ENCODE peak calls at places on chromosome 9, in ten cellular contexts. A, E, T, W, K, U, Z, D, G and R are unnamed samples.
A peak's percentile ranks its signal among the peaks of the same experiment; 100 is the strongest.

GRCh38 chr9:118567861-118568260 is 801.4 kb downstream of the BRINP1 start:
- DNase-seq in Z (no peak), G (no peak), E (no peak), W (no peak), A (no peak), T (no peak), D (no peak), K (no peak), U (no peak), R (no peak)

GRCh38 chr9:97889941-97890557 is 32.3 kb downstream of the TRMO start:
- DNase-seq in E (peak; percentile 57), T (peak; percentile 58), Z (peak; percentile 77), W (no peak), D (peak; percentile 63), U (no peak), G (peak; percentile 25), A (peak; percentile 21), K (no peak), R (no peak)

GRCh38 chr9:14243514-14244042 is 70.4 kb downstream of the NFIB start:
- DNase-seq in G (no peak), K (no peak), U (no peak), E (peak; percentile 38), W (no peak), Z (no peak), D (peak; percentile 22), T (no peak), A (no peak), R (no peak)

GRCh38 chr9:34602906-34603305 is 9.0 kb downstream of the RPP25L start:
- DNase-seq in D (no peak), Z (no peak), W (no peak), K (no peak), T (no peak), E (no peak), A (no peak), G (no peak), U (no peak), R (no peak)

GRCh38 chr9:138114501-138115245 is 237.1 kb downstream of the CACNA1B start:
- DNase-seq in K (no peak), G (no peak), U (no peak), W (no peak), Z (no peak), A (no peak), T (no peak), E (no peak), D (no peak), R (no peak)

GRCh38 chr9:72856985-72857631 is 95.7 kb downstream of the ALDH1A1 start:
- DNase-seq in U (peak; percentile 57), D (peak; percentile 60), G (peak; percentile 74), K (no peak), E (peak; percentile 50), A (peak; percentile 92), T (peak; percentile 51), W (no peak), Z (peak; percentile 49), R (no peak)

GRCh38 chr9:33165263-33166151 is 1.6 kb downstream of the B4GALT1 start:
- DNase-seq in W (no peak), U (peak; percentile 89), A (peak; percentile 82), E (peak; percentile 60), T (peak; percentile 79), D (no peak), G (peak; percentile 96), K (no peak), Z (no peak), R (peak; percentile 84)

GRCh38 chr9:101235105-101235866 is 149.5 kb downstream of the BAAT start:
- DNase-seq in K (no peak), U (no peak), A (peak; percentile 35), T (no peak), D (peak; percentile 64), W (no peak), Z (peak; percentile 47), G (peak; percentile 45), E (no peak), R (no peak)

GRCh38 chr9:121636411-121636865 is 15.0 kb upstream of the DAB2IP start:
- DNase-seq in K (peak; percentile 72), D (no peak), G (no peak), W (peak; percentile 28), Z (no peak), E (no peak), T (no peak), U (peak; percentile 40), A (no peak), R (no peak)

GRCh38 chr9:92660266-92660665 is 9.7 kb downstream of the IPPK start:
- DNase-seq in T (no peak), D (no peak), U (no peak), A (no peak), Z (no peak), W (no peak), K (no peak), G (no peak), E (no peak), R (no peak)

GRCh38 chr9:38172601-38173000 is 103.6 kb upstream of the SHB start:
- DNase-seq in E (no peak), D (no peak), G (no peak), Z (peak; percentile 45), T (no peak), W (no peak), K (no peak), U (no peak), A (no peak), R (no peak)

GRCh38 chr9:105116047-105116868 is 128.2 kb upstream of the SLC44A1 start:
- DNase-seq in T (no peak), G (peak; percentile 38), U (no peak), K (peak; percentile 55), E (no peak), A (no peak), W (no peak), Z (peak; percentile 23), D (peak; percentile 57), R (no peak)

GRCh38 chr9:109974143-109974917 is 194.3 kb downstream of the PALM2AKAP2 start:
- DNase-seq in U (no peak), Z (no peak), K (no peak), D (no peak), W (peak; percentile 21), A (no peak), E (no peak), T (no peak), G (no peak), R (no peak)

GRCh38 chr9:120066315-120066714 is 513.7 kb downstream of the CDK5RAP2 start:
- DNase-seq in E (no peak), G (no peak), D (no peak), Z (no peak), A (no peak), T (no peak), U (no peak), K (no peak), W (no peak), R (no peak)

GRCh38 chr9:89009049-89009840 is 18.0 kb downstream of the S1PR3 start:
- DNase-seq in G (no peak), K (no peak), U (no peak), E (no peak), A (no peak), Z (no peak), D (no peak), W (no peak), T (no peak), R (peak; percentile 57)

GRCh38 chr9:34927061-34927460 is 31.0 kb upstream of the PHF24 start:
- DNase-seq in T (no peak), E (peak; percentile 7), D (peak; percentile 26), W (peak; percentile 10), K (no peak), A (no peak), Z (no peak), U (no peak), G (no peak), R (no peak)

GRCh38 chr9:3848445-3849114 is 322.8 kb upstream of the RFX3 start:
- DNase-seq in A (peak; percentile 33), D (peak; percentile 20), G (no peak), T (no peak), Z (peak; percentile 69), E (peak; percentile 59), W (no peak), K (no peak), U (peak; percentile 23), R (no peak)

GRCh38 chr9:125356032-125356431 is 94.4 kb downstream of the GAPVD1 start:
- DNase-seq in A (no peak), K (no peak), G (no peak), E (no peak), T (no peak), D (no peak), Z (no peak), U (no peak), W (no peak), R (no peak)

GRCh38 chr9:129875687-129876395 is 40.6 kb downstream of the USP20 start:
- DNase-seq in A (no peak), T (no peak), U (peak; percentile 32), Z (no peak), K (peak; percentile 43), G (no peak), E (no peak), W (no peak), D (peak; percentile 33), R (no peak)

GRCh38 chr9:121991305-121991661 is 101.8 kb downstream of the TTLL11 start:
- DNase-seq in A (no peak), W (no peak), K (no peak), G (no peak), Z (no peak), U (no peak), E (no peak), D (no peak), T (no peak), R (no peak)

GRCh38 chr9:6660512-6660911 is 15.0 kb upstream of the GLDC start:
- DNase-seq in T (no peak), A (no peak), D (no peak), U (no peak), W (no peak), Z (no peak), E (no peak), K (no peak), G (no peak), R (no peak)

GRCh38 chr9:131723632-131724031 is 16.2 kb downstream of the RAPGEF1 start:
- DNase-seq in G (no peak), W (no peak), U (no peak), A (no peak), E (no peak), D (no peak), Z (no peak), K (no peak), T (no peak), R (no peak)

GRCh38 chr9:136157477-136158265 is 39.0 kb upstream of the TMEM250 start:
- DNase-seq in G (no peak), W (no peak), E (no peak), U (no peak), D (no peak), A (no peak), T (no peak), K (no peak), Z (no peak), R (no peak)

GRCh38 chr9:76086521-76086920 is 196.0 kb downstream of the PCSK5 start:
- DNase-seq in A (no peak), E (no peak), G (no peak), Z (no peak), K (no peak), W (no peak), D (no peak), T (no peak), U (no peak), R (no peak)

GRCh38 chr9:95580812-95581761 is 64.3 kb upstream of the PTCH1 start:
- DNase-seq in A (no peak), Z (no peak), U (no peak), W (no peak), T (no peak), G (peak; percentile 52), D (no peak), E (peak; percentile 39), K (no peak), R (no peak)

GRCh38 chr9:128054090-128054489 is 13.0 kb downstream of the NAIF1 start:
- DNase-seq in Z (no peak), D (no peak), T (no peak), E (no peak), G (no peak), K (no peak), W (no peak), U (no peak), A (no peak), R (no peak)

GRCh38 chr9:18479405-18479804 is 5.5 kb downstream of the ADAMTSL1 start:
- DNase-seq in T (no peak), W (no peak), Z (no peak), A (no peak), D (no peak), U (no peak), K (no peak), E (no peak), G (no peak), R (no peak)

GRCh38 chr9:125985998-125986655 is 239.0 kb downstream of the PBX3 start:
- DNase-seq in A (no peak), Z (no peak), K (peak; percentile 30), E (no peak), W (no peak), U (no peak), D (no peak), T (no peak), G (no peak), R (peak; percentile 21)